ENCODE peak calls at places on chromosomes 12 and 14, in four cellular contexts. Z is HepG2, E is A549, V is H1. X is an unnamed sample.

GRCh38 chr12:104054681-104055346 is 4.8 kb upstream of the GLT8D2 start:
- DNase-seq in Z (no peak), E (no peak), V (no peak), X (no peak)

GRCh38 chr12:12379831-12380730 is 23.2 kb downstream of the BORCS5 start:
- DNase-seq in Z (no peak), E (no peak), V (no peak), X (no peak)

GRCh38 chr14:21095430-21096205 is 2.8 kb downstream of the ZNF219 start:
- DNase-seq in Z (no peak), E (no peak), V (no peak), X (no peak)

GRCh38 chr14:90489916-90490726 is 93.3 kb downstream of the CALM1 start:
- DNase-seq in Z (no peak), E (no peak), V (no peak), X (peak; percentile 70)

GRCh38 chr14:83873626-83874025 is 1656.3 kb upstream of the FLRT2 start:
- DNase-seq in Z (no peak), E (no peak), V (no peak), X (no peak)

GRCh38 chr12:120720234-120720968 is 5.2 kb upstream of the ACADS start:
- DNase-seq in Z (no peak), E (peak; percentile 24), V (no peak), X (peak; percentile 75)

GRCh38 chr12:32440120-32440865 is 40.9 kb downstream of the FGD4 start:
- DNase-seq in Z (no peak), E (no peak), V (no peak), X (no peak)

GRCh38 chr14:54730156-54730961 is 163.4 kb downstream of the SAMD4A start:
- DNase-seq in Z (no peak), E (peak; percentile 4), V (no peak), X (no peak)

GRCh38 chr12:39272934-39273770 is 169.8 kb downstream of the KIF21A start:
- DNase-seq in Z (peak; percentile 24), E (peak; percentile 48), V (no peak), X (peak; percentile 51)

GRCh38 chr12:62913380-62913779 is 21.6 kb downstream of the PPM1H start:
- DNase-seq in Z (no peak), E (no peak), V (no peak), X (no peak)

GRCh38 chr12:97148941-97149559 is 242.0 kb downstream of the NEDD1 start:
- DNase-seq in Z (peak; percentile 56), E (peak; percentile 57), V (peak; percentile 49), X (peak; percentile 28)

GRCh38 chr14:59897757-59898383 is 22.1 kb upstream of the LRRC9 start:
- DNase-seq in Z (peak; percentile 30), E (peak; percentile 40), V (peak; percentile 10), X (peak; percentile 18)

GRCh38 chr12:94263011-94263786 is 114.8 kb downstream of the PLXNC1 start:
- DNase-seq in Z (no peak), E (no peak), V (no peak), X (peak; percentile 20)

GRCh38 chr14:70622111-70622712 is 19.5 kb upstream of the TTC9 start:
- DNase-seq in Z (peak; percentile 64), E (peak; percentile 58), V (no peak), X (peak; percentile 20)

GRCh38 chr14:31057701-31058364 is 31.7 kb upstream of the STRN3 start:
- DNase-seq in Z (no peak), E (no peak), V (no peak), X (no peak)

GRCh38 chr14:54025661-54026060 is 69.0 kb upstream of the BMP4 start:
- DNase-seq in Z (peak; percentile 36), E (peak; percentile 41), V (no peak), X (no peak)

GRCh38 chr12:90460681-90461080 is 494.3 kb downstream of the CCER1 start:
- DNase-seq in Z (no peak), E (no peak), V (no peak), X (no peak)

GRCh38 chr14:101733211-101733610 is 28.3 kb upstream of the PPP2R5C start:
- DNase-seq in Z (no peak), E (no peak), V (no peak), X (no peak)

GRCh38 chr12:32499048-32499447 is 99.7 kb downstream of the FGD4 start:
- DNase-seq in Z (no peak), E (no peak), V (no peak), X (no peak)

GRCh38 chr14:85444685-85445084 is 85.3 kb upstream of the FLRT2 start:
- DNase-seq in Z (no peak), E (no peak), V (no peak), X (no peak)

GRCh38 chr14:75198291-75198933 is 22.0 kb upstream of the TMED10 start:
- DNase-seq in Z (peak; percentile 16), E (no peak), V (no peak), X (no peak)

GRCh38 chr14:63922696-63923421 is 70.1 kb downstream of the SYNE2 start:
- DNase-seq in Z (peak; percentile 88), E (peak; percentile 88), V (no peak), X (no peak)

GRCh38 chr12:113664224-113664681 is 192.6 kb upstream of the LHX5 start:
- DNase-seq in Z (no peak), E (no peak), V (no peak), X (peak; percentile 51)

GRCh38 chr12:110102255-110102654 is 21.9 kb upstream of the IFT81 start:
- DNase-seq in Z (peak; percentile 92), E (peak; percentile 98), V (peak; percentile 69), X (peak; percentile 97)

GRCh38 chr14:100899841-100900771 is 3.4 kb downstream of the RTL1 start:
- DNase-seq in Z (peak; percentile 91), E (no peak), V (no peak), X (peak; percentile 38)

GRCh38 chr14:96246535-96246839 is 9.5 kb upstream of the BDKRB1 start:
- DNase-seq in Z (no peak), E (peak; percentile 91), V (no peak), X (no peak)

GRCh38 chr12:110744176-110744575 is 1.5 kb upstream of the PPP1CC start:
- DNase-seq in Z (peak; percentile 69), E (peak; percentile 53), V (no peak), X (no peak)

GRCh38 chr12:15613981-15614380 is 175.2 kb downstream of the EPS8 start:
- DNase-seq in Z (no peak), E (no peak), V (no peak), X (no peak)

GRCh38 chr12:106205208-106206069 is 42.4 kb downstream of the CKAP4 start:
- DNase-seq in Z (peak; percentile 20), E (peak; percentile 61), V (no peak), X (no peak)

GRCh38 chr14:35949933-35950332 is 123.8 kb downstream of the BRMS1L start:
- DNase-seq in Z (peak; percentile 32), E (peak; percentile 70), V (no peak), X (no peak)

GRCh38 chr12:51798507-51798906 is 50.0 kb downstream of the FIGNL2 start:
- DNase-seq in Z (no peak), E (no peak), V (no peak), X (no peak)

GRCh38 chr14:34190746-34191145 is 239.9 kb upstream of the EGLN3 start:
- DNase-seq in Z (no peak), E (no peak), V (no peak), X (no peak)

GRCh38 chr12:123744836-123745235 is 17.3 kb upstream of the DNAH10 start:
- DNase-seq in Z (no peak), E (peak; percentile 25), V (no peak), X (no peak)

GRCh38 chr12:27094726-27095125 is 12.3 kb upstream of the C12orf71 start:
- DNase-seq in Z (no peak), E (no peak), V (no peak), X (no peak)

GRCh38 chr14:24389266-24389855 is 9.4 kb upstream of the NYNRIN start:
- DNase-seq in Z (no peak), E (no peak), V (no peak), X (peak; percentile 42)

DNA sequence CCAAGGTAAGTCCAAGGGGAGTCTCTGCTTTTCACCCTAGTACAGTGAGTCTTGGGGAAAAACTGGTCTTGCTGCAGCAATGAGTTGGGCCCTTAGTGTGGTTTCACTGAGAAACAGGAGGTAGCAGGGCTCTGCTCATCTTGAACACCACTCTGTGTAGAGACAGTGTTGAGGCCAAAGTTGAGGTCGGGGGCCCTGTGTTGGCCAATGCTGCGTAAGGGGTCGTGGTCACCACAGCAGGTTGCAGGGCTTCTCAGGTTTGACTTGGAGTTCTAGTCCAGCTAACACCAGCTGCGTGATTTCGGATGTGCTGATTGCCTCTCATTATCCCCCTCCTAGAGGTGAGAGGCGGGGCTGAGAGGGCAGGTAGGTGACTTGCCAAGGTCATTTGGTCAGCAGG is 807.5 kb downstream of the VRK1 start:
- DNase-seq in Z (no peak), E (no peak), V (no peak), X (no peak)
- TF ChIP-seq RNF2 in Z (no peak), E (no peak), V (no peak), X (no peak)

DNA sequence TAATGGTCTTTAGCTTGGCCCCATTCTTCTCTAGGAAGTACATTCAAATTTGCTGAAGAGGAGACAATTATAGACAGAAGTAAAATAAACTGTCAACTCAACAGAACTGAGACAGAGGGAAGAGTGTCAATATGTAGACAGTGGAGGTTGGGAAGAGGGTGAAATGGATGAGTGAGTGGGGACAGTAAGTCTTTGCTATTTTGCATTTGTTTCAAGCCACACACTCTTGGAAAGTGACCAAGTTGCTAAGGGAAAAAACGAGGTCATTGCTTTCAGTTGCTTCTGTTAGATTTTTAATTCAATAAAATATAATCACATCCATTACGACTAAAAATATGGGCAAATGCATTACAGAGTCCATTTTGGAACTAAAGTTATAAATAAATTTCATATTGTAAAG is 47.8 kb downstream of the BTBD7 start:
- DNase-seq in Z (no peak), E (no peak), V (no peak), X (no peak)
- TF ChIP-seq MAX in Z (no peak), E (no peak), V (no peak), X (no peak)

GRCh38 chr12:56163533-56164344 is 5.6 kb downstream of the MYL6 start:
- DNase-seq in Z (no peak), E (no peak), V (no peak), X (no peak)
- TF ChIP-seq RNF2 in Z (no peak), E (no peak), V (no peak), X (no peak)

DNA sequence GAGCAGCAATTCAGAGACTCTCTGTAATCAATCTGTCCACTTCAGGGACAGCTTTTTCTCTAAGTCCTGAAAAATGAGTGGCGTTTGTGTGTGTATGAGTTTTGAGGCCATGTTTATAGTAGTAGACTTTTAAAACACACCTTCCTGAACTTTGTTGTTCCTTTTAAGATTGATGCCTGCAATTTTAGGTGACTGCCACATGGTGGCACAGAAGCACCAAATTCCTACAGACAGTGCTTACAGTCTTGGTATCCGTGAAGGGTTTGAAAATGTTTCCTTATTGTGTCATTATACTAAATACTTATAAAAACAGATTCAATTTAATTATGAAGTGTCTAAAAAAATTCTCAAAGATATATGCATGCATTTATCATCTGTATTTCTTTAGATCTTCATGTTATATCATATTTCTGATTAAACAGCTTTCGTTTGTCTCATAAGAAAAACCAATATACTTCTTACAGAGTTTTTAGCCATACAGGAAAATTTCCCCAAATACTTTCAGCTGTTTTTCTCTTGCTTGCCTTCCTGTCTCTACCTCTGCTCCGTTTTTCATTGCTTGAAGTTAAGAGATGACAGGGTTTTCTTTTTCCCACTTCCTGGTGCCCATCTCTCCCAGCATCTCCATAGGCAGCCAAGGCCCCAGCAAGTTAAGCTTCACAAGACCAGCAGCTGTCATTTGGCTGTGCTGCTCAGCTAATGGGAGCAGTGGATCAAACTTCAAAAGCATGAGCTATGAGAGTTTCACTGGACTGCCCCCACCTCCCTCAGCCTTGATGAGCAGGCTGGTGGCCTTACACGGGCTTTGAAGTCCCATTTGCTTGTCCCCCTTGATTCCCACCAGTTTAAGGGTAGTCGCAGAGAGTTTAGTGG is 259.6 kb downstream of the AKAP6 start:
- DNase-seq in Z (peak; percentile 43), E (peak; percentile 55), V (no peak), X (peak; percentile 10)
- TF ChIP-seq MAX in Z (no peak), E (no peak), V (no peak), X (no peak)

X was measured in K562.